ENCODE peak calls at places on chromosomes 2 and 18, in nine cellular contexts. G is activated T-helper 1 cell treated with Interleukin-2 at 50 U/mL for 16 hours, O is left ventricle myocardium inferior, C is A549, K is islet precursor cell, D is HTR-8/SVneo, H is H54, S is Right ventricle myocardium superior, J is NCI-H1417 treated with DMSO at 0.1 percent for 48 hours. E is an unnamed sample.

GRCh38 chr2:109351164-109351756 is 222.3 kb downstream of the SH3RF3 start:
- DNase-seq in H (peak), S (peak), D (no peak), C (no peak), O (peak), K (no peak), G (no peak), J (no peak), E (no peak)

GRCh38 chr2:28395334-28396061 is 2.8 kb downstream of the FOSL2 start:
- DNase-seq in D (no peak), K (no peak), O (peak), C (peak), S (peak), G (no peak), H (no peak), J (no peak), E (no peak)

GRCh38 chr2:22359020-22359672 is 1025.8 kb upstream of the KLHL29 start:
- DNase-seq in J (no peak), O (no peak), G (no peak), K (no peak), D (no peak), C (no peak), S (no peak), H (no peak), E (no peak)

GRCh38 chr2:40546792-40547191 is 94.9 kb upstream of the SLC8A1 start:
- DNase-seq in O (no peak), S (no peak), H (no peak), C (no peak), K (no peak), J (no peak), G (no peak), D (no peak), E (no peak)

GRCh38 chr2:52512760-52513159 is 1254.8 kb upstream of the CHAC2 start:
- DNase-seq in D (no peak), J (no peak), G (no peak), H (no peak), C (no peak), O (no peak), S (no peak), K (peak), E (no peak)

GRCh38 chr2:85445316-85446295 is 27.1 kb downstream of the SH2D6 start:
- DNase-seq in S (peak), J (no peak), K (no peak), H (no peak), C (peak), G (no peak), O (peak), D (no peak), E (no peak)

GRCh38 chr2:131419447-131419846 is 55.5 kb upstream of the RAB6D start:
- DNase-seq in S (no peak), C (no peak), H (no peak), O (no peak), D (no peak), G (no peak), J (no peak), K (no peak), E (no peak)

GRCh38 chr2:66435963-66436362 is 1.0 kb downstream of the MEIS1 start:
- DNase-seq in H (no peak), G (no peak), C (no peak), K (no peak), O (no peak), D (no peak), J (no peak), S (no peak), E (no peak)

GRCh38 chr18:9835796-9836195 is 50.0 kb upstream of the TXNDC2 start:
- DNase-seq in O (no peak), J (no peak), K (no peak), H (no peak), G (no peak), D (no peak), C (no peak), S (no peak), E (no peak)

GRCh38 chr18:47420130-47420529 is 168.7 kb upstream of the SKOR2 start:
- DNase-seq in G (no peak), J (no peak), H (no peak), O (no peak), S (no peak), K (no peak), C (no peak), D (no peak), E (no peak)

GRCh38 chr2:122927710-122928249 is 1097.3 kb upstream of the CNTNAP5 start:
- DNase-seq in D (no peak), O (no peak), J (no peak), H (no peak), C (no peak), K (no peak), S (no peak), G (no peak), E (no peak)

GRCh38 chr2:119108186-119108585 is 50.4 kb downstream of the C1QL2 start:
- DNase-seq in K (peak), D (no peak), O (no peak), H (no peak), G (no peak), C (no peak), S (no peak), J (no peak), E (no peak)

GRCh38 chr2:134685967-134686366 is 32.8 kb downstream of the TMEM163 start:
- DNase-seq in C (no peak), S (no peak), O (no peak), J (no peak), K (no peak), G (no peak), H (no peak), D (no peak), E (no peak)

GRCh38 chr2:70615222-70615621 is 61.6 kb upstream of the TGFA start:
- DNase-seq in J (no peak), S (no peak), G (no peak), C (no peak), O (no peak), H (no peak), K (no peak), D (no peak), E (no peak)

GRCh38 chr2:28956890-28957289 is 24.2 kb upstream of the TOGARAM2 start:
- DNase-seq in O (no peak), H (no peak), D (no peak), G (no peak), C (peak), K (no peak), J (no peak), S (no peak), E (no peak)

GRCh38 chr2:202023904-202024266 is 9.8 kb upstream of the FZD7 start:
- DNase-seq in H (no peak), G (no peak), S (no peak), J (peak), K (no peak), O (no peak), D (no peak), C (no peak), E (no peak)

GRCh38 chr2:227472265-227473018 is 486 bp downstream of the AGFG1 start:
- DNase-seq in O (peak), C (no peak), H (peak), S (peak), G (peak), D (no peak), J (no peak), K (peak), E (peak)

GRCh38 chr2:12120281-12121150 is 374.1 kb downstream of the LPIN1 start:
- DNase-seq in J (no peak), O (no peak), S (no peak), G (no peak), C (no peak), D (peak), K (no peak), H (no peak), E (no peak)

GRCh38 chr2:231263118-231263831 is 64.8 kb downstream of the ARMC9 start:
- DNase-seq in D (no peak), C (no peak), G (no peak), K (no peak), O (no peak), H (no peak), J (no peak), S (no peak), E (no peak)

GRCh38 chr18:10401489-10401888 is 52.9 kb upstream of the APCDD1 start:
- DNase-seq in S (no peak), K (no peak), C (no peak), D (no peak), J (no peak), O (no peak), G (no peak), H (no peak), E (no peak)

GRCh38 chr2:106314427-106314826 is 120.3 kb upstream of the UXS1 start:
- DNase-seq in K (no peak), J (no peak), D (no peak), G (no peak), O (no peak), S (no peak), C (no peak), H (no peak), E (no peak)

GRCh38 chr2:218229239-218229638 is 12.2 kb downstream of the ARPC2 start:
- DNase-seq in G (no peak), C (peak), D (peak), J (no peak), H (peak), K (no peak), S (no peak), O (no peak), E (peak)

GRCh38 chr2:175402591-175402990 is 221.1 kb upstream of the ATP5MC3 start:
- DNase-seq in D (no peak), J (no peak), G (no peak), S (no peak), C (no peak), H (no peak), K (no peak), O (no peak), E (no peak)

GRCh38 chr2:200383380-200384110 is 77.1 kb downstream of the SPATS2L start:
- DNase-seq in S (no peak), H (no peak), D (peak), J (no peak), K (no peak), C (no peak), O (no peak), G (no peak), E (no peak)

GRCh38 chr2:19685713-19686112 is 216.1 kb downstream of the TTC32 start:
- DNase-seq in H (no peak), S (no peak), G (no peak), D (no peak), J (no peak), K (no peak), O (no peak), C (no peak), E (no peak)

GRCh38 chr2:84959494-84960156 is 11.3 kb upstream of the KCMF1 start:
- DNase-seq in O (no peak), D (no peak), H (no peak), G (no peak), C (peak), J (no peak), K (peak), S (no peak), E (no peak)

GRCh38 chr2:10410716-10411437 is 37.2 kb downstream of the ODC1 start:
- DNase-seq in O (no peak), C (no peak), G (no peak), K (no peak), S (no peak), D (no peak), J (no peak), H (no peak), E (no peak)

GRCh38 chr2:46306320-46306719 is 9.1 kb downstream of the EPAS1 start:
- DNase-seq in K (no peak), H (no peak), J (peak), D (no peak), S (no peak), O (no peak), C (peak), G (no peak), E (no peak)

GRCh38 chr2:160365691-160366367 is 127.8 kb downstream of the RBMS1 start:
- DNase-seq in C (no peak), O (peak), G (no peak), S (peak), H (no peak), K (no peak), D (no peak), J (no peak), E (no peak)

GRCh38 chr2:38652431-38653273 is 13.3 kb upstream of the GALM start:
- DNase-seq in H (no peak), G (no peak), C (no peak), S (no peak), J (no peak), K (peak), O (no peak), D (no peak), E (no peak)

GRCh38 chr18:2302012-2302411 is 269.3 kb downstream of the METTL4 start:
- DNase-seq in S (no peak), J (no peak), K (no peak), O (no peak), H (no peak), D (no peak), C (no peak), G (no peak), E (no peak)

GRCh38 chr18:702957-703659 is 9.3 kb downstream of the ENOSF1 start:
- DNase-seq in H (peak), O (no peak), S (no peak), C (peak), G (no peak), D (peak), K (no peak), J (no peak), E (no peak)